ENCODE peak calls at places on chromosomes 4 and X, in nine cellular contexts. R is D341Med, Y is nephron progenitor cell, K is NCI-H1092, Z is DMS79, S is T-helper 9 cell, J is G401, D is left ventricle myocardium superior, F is mesenchymal stem cell. P is an unnamed sample.

GRCh38 chr4:63619771-63620170 is 789.5 kb downstream of the TECRL start:
- DNase-seq in R (no peak), Y (no peak), K (no peak), Z (no peak), S (no peak), J (peak), D (no peak), F (no peak), P (no peak)

GRCh38 chrX:41553688-41554087 is 106.5 kb downstream of the NYX start:
- DNase-seq in R (no peak), Y (no peak), K (no peak), Z (no peak), S (no peak), J (no peak), D (no peak), F (no peak), P (no peak)

GRCh38 chr4:20646287-20646686 is 54.0 kb upstream of the PACRGL start:
- DNase-seq in R (no peak), Y (no peak), K (no peak), Z (no peak), S (no peak), J (no peak), D (no peak), F (no peak), P (no peak)

GRCh38 chr4:47315346-47315745 is 148.2 kb downstream of the COMMD8 start:
- DNase-seq in R (no peak), Y (no peak), K (no peak), Z (no peak), S (no peak), J (no peak), D (no peak), F (peak), P (no peak)

GRCh38 chrX:47129157-47129878 is 15.2 kb downstream of the NDUFB11 start:
- DNase-seq in R (peak), Y (peak), K (peak), Z (peak), S (peak), J (peak), D (peak), F (peak), P (peak)

GRCh38 chr4:69493515-69493914 is 2.2 kb downstream of the UGT2B4 start:
- DNase-seq in R (no peak), Y (no peak), K (no peak), Z (no peak), S (no peak), J (no peak), D (no peak), F (no peak), P (no peak)

GRCh38 chr4:158170691-158171455 is 2.0 kb downstream of the GASK1B start:
- DNase-seq in R (peak), Y (no peak), K (no peak), Z (no peak), S (no peak), J (peak), D (peak), F (peak), P (peak)

GRCh38 chr4:69689530-69690111 is 36.6 kb upstream of the UGT2A1 start:
- DNase-seq in R (no peak), Y (no peak), K (no peak), Z (no peak), S (no peak), J (peak), D (no peak), F (peak), P (no peak)

GRCh38 chrX:23854945-23855344 is 52.8 kb downstream of the APOO start:
- DNase-seq in R (no peak), Y (no peak), K (no peak), Z (no peak), S (no peak), J (no peak), D (no peak), F (peak), P (no peak)

GRCh38 chrX:21374163-21374993 is at the start of gene CNKSR2:
- DNase-seq in R (peak), Y (peak), K (peak), Z (peak), S (peak), J (peak), D (peak), F (peak), P (peak)

GRCh38 chr4:156949373-156949814 is 22.2 kb downstream of the PDGFC start:
- DNase-seq in R (no peak), Y (no peak), K (no peak), Z (no peak), S (no peak), J (no peak), D (no peak), F (peak), P (no peak)

GRCh38 chr4:575281-576141 is 584 bp downstream of the TMEM271 start:
- DNase-seq in R (peak), Y (peak), K (peak), Z (no peak), S (no peak), J (peak), D (peak), F (peak), P (no peak)

GRCh38 chr4:82905205-82905604 is 4.7 kb downstream of the THAP9 start:
- DNase-seq in R (no peak), Y (no peak), K (no peak), Z (no peak), S (no peak), J (no peak), D (no peak), F (peak), P (no peak)

GRCh38 chr4:139014391-139015268 is 951 bp upstream of the NOCT start:
- DNase-seq in R (peak), Y (no peak), K (no peak), Z (no peak), S (no peak), J (no peak), D (no peak), F (peak), P (no peak)

GRCh38 chrX:100654256-100654655 is 10.3 kb downstream of the SRPX2 start:
- DNase-seq in R (peak), Y (no peak), K (peak), Z (no peak), S (no peak), J (no peak), D (no peak), F (peak), P (no peak)

GRCh38 chr4:87855540-87855939 is 22.8 kb downstream of the MEPE start:
- DNase-seq in R (no peak), Y (no peak), K (no peak), Z (no peak), S (no peak), J (no peak), D (no peak), F (no peak), P (no peak)

GRCh38 chr4:113781439-113782040 is 20.0 kb upstream of the CAMK2D start:
- DNase-seq in R (no peak), Y (no peak), K (no peak), Z (no peak), S (no peak), J (peak), D (no peak), F (peak), P (no peak)

GRCh38 chr4:27684501-27685077 is 823.9 kb downstream of the STIM2 start:
- DNase-seq in R (peak), Y (peak), K (peak), Z (no peak), S (no peak), J (peak), D (peak), F (peak), P (peak)

GRCh38 chr4:130026185-130026584 is 930.2 kb downstream of the C4orf33 start:
- DNase-seq in R (no peak), Y (no peak), K (peak), Z (peak), S (no peak), J (no peak), D (no peak), F (no peak), P (no peak)

GRCh38 chrX:115912372-115912897 is 258.1 kb upstream of the AGTR2 start:
- DNase-seq in R (no peak), Y (no peak), K (no peak), Z (no peak), S (no peak), J (no peak), D (no peak), F (no peak), P (no peak)

GRCh38 chr4:110128092-110128989 is 70.1 kb downstream of the ELOVL6 start:
- DNase-seq in R (no peak), Y (no peak), K (no peak), Z (peak), S (no peak), J (no peak), D (no peak), F (no peak), P (no peak)

GRCh38 chr4:173531085-173531965 is 1.3 kb upstream of the HAND2 start:
- DNase-seq in R (no peak), Y (peak), K (no peak), Z (no peak), S (no peak), J (no peak), D (peak), F (peak), P (peak)

GRCh38 chr4:8559524-8560264 is 20.5 kb upstream of the GPR78 start:
- DNase-seq in R (no peak), Y (no peak), K (no peak), Z (no peak), S (no peak), J (no peak), D (no peak), F (no peak), P (no peak)

GRCh38 chrX:42615161-42615563 is 162.8 kb downstream of the PPP1R2C start:
- DNase-seq in R (no peak), Y (peak), K (no peak), Z (no peak), S (no peak), J (no peak), D (no peak), F (no peak), P (no peak)

GRCh38 chr4:85780664-85781063 is 305.7 kb downstream of the ARHGAP24 start:
- DNase-seq in R (no peak), Y (no peak), K (no peak), Z (no peak), S (no peak), J (no peak), D (no peak), F (peak), P (no peak)

GRCh38 chr4:128553665-128554515 is 255.6 kb upstream of the JADE1 start:
- DNase-seq in R (no peak), Y (no peak), K (peak), Z (no peak), S (no peak), J (peak), D (no peak), F (no peak), P (no peak)

GRCh38 chrX:54825716-54826428 is 18.3 kb downstream of the MAGED2 start:
- DNase-seq in R (no peak), Y (no peak), K (no peak), Z (no peak), S (no peak), J (no peak), D (no peak), F (no peak), P (no peak)

GRCh38 chrX:99820197-99820596 is 589.9 kb downstream of the PCDH19 start:
- DNase-seq in R (no peak), Y (no peak), K (no peak), Z (no peak), S (no peak), J (no peak), D (no peak), F (no peak), P (no peak)

GRCh38 chr4:106495498-106495897 is 126.9 kb upstream of the GIMD1 start:
- DNase-seq in R (no peak), Y (no peak), K (no peak), Z (no peak), S (no peak), J (no peak), D (no peak), F (no peak), P (no peak)

GRCh38 chrX:68511255-68511654 is 12.4 kb downstream of the YIPF6 start:
- DNase-seq in R (peak), Y (peak), K (peak), Z (no peak), S (no peak), J (peak), D (no peak), F (peak), P (no peak)

GRCh38 chr4:38387348-38387747 is 276.7 kb upstream of the KLF3 start:
- DNase-seq in R (no peak), Y (no peak), K (no peak), Z (peak), S (no peak), J (no peak), D (peak), F (no peak), P (peak)

GRCh38 chr4:112279882-112280315 is 5.8 kb downstream of the TIFA start:
- DNase-seq in R (no peak), Y (no peak), K (no peak), Z (no peak), S (no peak), J (no peak), D (peak), F (no peak), P (no peak)

GRCh38 chrX:37347420-37347819 is 1.7 kb upstream of the PRRG1 start:
- DNase-seq in R (no peak), Y (no peak), K (no peak), Z (no peak), S (no peak), J (no peak), D (no peak), F (peak), P (no peak)

GRCh38 chr4:67394771-67395310 is 150.5 kb downstream of the CENPC start:
- DNase-seq in R (no peak), Y (no peak), K (no peak), Z (no peak), S (no peak), J (no peak), D (no peak), F (no peak), P (no peak)